ENCODE peak calls at places on chromosomes 16 and 17, in eight cellular contexts. One of them, this sample, is unnamed.

GRCh38 chr17:65739026-65739425 is 177.6 kb upstream of the AXIN2 start:
- DNase-seq in lower lobe of right lung: no peak
- DNase-seq in omental fat pad: no peak
- DNase-seq in WTC11: no peak
- DNase-seq in cardiac muscle cell: no peak
- DNase-seq in lung: no peak
- DNase-seq in ascending aorta: no peak
- DNase-seq in A673: no peak
- DNase-seq in this sample: no peak

GRCh38 chr17:19238167-19238505 is 970 bp downstream of the EPN2 start:
- DNase-seq in A673: peak; percentile 41
- DNase-seq in lung: peak; percentile 43
- DNase-seq in WTC11: peak; percentile 38
- DNase-seq in cardiac muscle cell: no peak
- DNase-seq in omental fat pad: peak; percentile 21
- DNase-seq in ascending aorta: no peak
- DNase-seq in lower lobe of right lung: peak; percentile 63
- DNase-seq in this sample: no peak

GRCh38 chr16:66103245-66103644 is 263.2 kb upstream of the CDH5 start:
- DNase-seq in A673: peak; percentile 53
- DNase-seq in ascending aorta: no peak
- DNase-seq in omental fat pad: no peak
- DNase-seq in lower lobe of right lung: no peak
- DNase-seq in WTC11: no peak
- DNase-seq in lung: no peak
- DNase-seq in cardiac muscle cell: peak; percentile 82
- DNase-seq in this sample: no peak

GRCh38 chr17:49209061-49209571 is 1.3 kb downstream of the GNGT2 start:
- DNase-seq in lower lobe of right lung: no peak
- DNase-seq in ascending aorta: no peak
- DNase-seq in WTC11: no peak
- DNase-seq in A673: no peak
- DNase-seq in omental fat pad: no peak
- DNase-seq in lung: no peak
- DNase-seq in cardiac muscle cell: no peak
- DNase-seq in this sample: no peak

GRCh38 chr17:563646-564045 is 151.0 kb downstream of the VPS53 start:
- DNase-seq in omental fat pad: no peak
- DNase-seq in cardiac muscle cell: no peak
- DNase-seq in lung: no peak
- DNase-seq in WTC11: no peak
- DNase-seq in A673: no peak
- DNase-seq in ascending aorta: no peak
- DNase-seq in lower lobe of right lung: no peak
- DNase-seq in this sample: no peak

GRCh38 chr17:32142857-32143524 is 689 bp downstream of the RHOT1 start:
- DNase-seq in omental fat pad: peak; percentile 44
- DNase-seq in ascending aorta: no peak
- DNase-seq in A673: peak; percentile 1
- DNase-seq in lung: peak; percentile 93
- DNase-seq in cardiac muscle cell: peak; percentile 71
- DNase-seq in WTC11: peak; percentile 74
- DNase-seq in lower lobe of right lung: peak; percentile 90
- DNase-seq in this sample: no peak

GRCh38 chr16:5972747-5973146 is 875.2 kb upstream of the EEF2KMT start:
- DNase-seq in WTC11: no peak
- DNase-seq in ascending aorta: no peak
- DNase-seq in lung: no peak
- DNase-seq in cardiac muscle cell: no peak
- DNase-seq in omental fat pad: no peak
- DNase-seq in lower lobe of right lung: no peak
- DNase-seq in A673: no peak
- DNase-seq in this sample: no peak

GRCh38 chr17:30091771-30092170 is 24.8 kb upstream of the NSRP1 start:
- DNase-seq in omental fat pad: no peak
- DNase-seq in lung: no peak
- DNase-seq in A673: peak; percentile 77
- DNase-seq in WTC11: no peak
- DNase-seq in lower lobe of right lung: no peak
- DNase-seq in ascending aorta: no peak
- DNase-seq in cardiac muscle cell: peak; percentile 80
- DNase-seq in this sample: peak; percentile 14

GRCh38 chr17:76772842-76773521 is 35.1 kb downstream of the MFSD11 start:
- DNase-seq in lower lobe of right lung: no peak
- DNase-seq in WTC11: no peak
- DNase-seq in lung: no peak
- DNase-seq in cardiac muscle cell: peak; percentile 68
- DNase-seq in ascending aorta: no peak
- DNase-seq in A673: peak; percentile 98
- DNase-seq in omental fat pad: no peak
- DNase-seq in this sample: no peak

GRCh38 chr16:2243031-2243528 is 6.8 kb downstream of the DNASE1L2 start:
- DNase-seq in lower lobe of right lung: no peak
- DNase-seq in lung: no peak
- DNase-seq in WTC11: peak; percentile 56
- DNase-seq in omental fat pad: no peak
- DNase-seq in A673: no peak
- DNase-seq in cardiac muscle cell: no peak
- DNase-seq in ascending aorta: no peak
- DNase-seq in this sample: no peak

GRCh38 chr16:10876799-10877341 is at the start of gene CIITA:
- DNase-seq in WTC11: no peak
- DNase-seq in cardiac muscle cell: peak; percentile 62
- DNase-seq in omental fat pad: peak; percentile 76
- DNase-seq in lower lobe of right lung: peak; percentile 88
- DNase-seq in lung: peak; percentile 74
- DNase-seq in ascending aorta: peak; percentile 72
- DNase-seq in A673: peak; percentile 33
- DNase-seq in this sample: no peak

GRCh38 chr17:40312893-40313659 is 4.1 kb downstream of the RARA start:
- DNase-seq in A673: no peak
- DNase-seq in cardiac muscle cell: no peak
- DNase-seq in WTC11: peak; percentile 6
- DNase-seq in lower lobe of right lung: no peak
- DNase-seq in lung: no peak
- DNase-seq in omental fat pad: peak; percentile 19
- DNase-seq in ascending aorta: no peak
- DNase-seq in this sample: no peak

GRCh38 chr17:8894189-8894611 is 26.7 kb upstream of the PIK3R6 start:
- DNase-seq in A673: no peak
- DNase-seq in omental fat pad: no peak
- DNase-seq in lung: no peak
- DNase-seq in ascending aorta: no peak
- DNase-seq in cardiac muscle cell: peak; percentile 6
- DNase-seq in lower lobe of right lung: no peak
- DNase-seq in WTC11: peak; percentile 29
- DNase-seq in this sample: no peak

GRCh38 chr16:85461814-85462404 is 151.2 kb upstream of the GSE1 start:
- DNase-seq in cardiac muscle cell: peak; percentile 61
- DNase-seq in omental fat pad: no peak
- DNase-seq in WTC11: peak; percentile 73
- DNase-seq in lung: peak; percentile 73
- DNase-seq in lower lobe of right lung: peak; percentile 75
- DNase-seq in A673: peak; percentile 73
- DNase-seq in ascending aorta: no peak
- DNase-seq in this sample: no peak

GRCh38 chr17:27081002-27081638 is 212.8 kb upstream of the WSB1 start:
- DNase-seq in lung: no peak
- DNase-seq in lower lobe of right lung: no peak
- DNase-seq in ascending aorta: no peak
- DNase-seq in A673: no peak
- DNase-seq in cardiac muscle cell: no peak
- DNase-seq in omental fat pad: no peak
- DNase-seq in WTC11: no peak
- DNase-seq in this sample: no peak

GRCh38 chr16:50697881-50698767 is 4.7 kb downstream of the NOD2 start:
- DNase-seq in cardiac muscle cell: peak; percentile 46
- DNase-seq in omental fat pad: no peak
- DNase-seq in A673: no peak
- DNase-seq in ascending aorta: no peak
- DNase-seq in lower lobe of right lung: no peak
- DNase-seq in WTC11: no peak
- DNase-seq in lung: no peak
- DNase-seq in this sample: no peak

GRCh38 chr16:30112197-30113030 is 923 bp downstream of the GDPD3 start:
- DNase-seq in lung: no peak
- DNase-seq in WTC11: peak; percentile 82
- DNase-seq in ascending aorta: no peak
- DNase-seq in A673: peak; percentile 77
- DNase-seq in cardiac muscle cell: peak; percentile 75
- DNase-seq in lower lobe of right lung: peak; percentile 72
- DNase-seq in omental fat pad: no peak
- DNase-seq in this sample: no peak

GRCh38 chr17:28033972-28034714 is 8.3 kb upstream of the NLK start:
- DNase-seq in omental fat pad: no peak
- DNase-seq in lung: no peak
- DNase-seq in ascending aorta: no peak
- DNase-seq in WTC11: no peak
- DNase-seq in cardiac muscle cell: peak; percentile 91
- DNase-seq in A673: peak; percentile 98
- DNase-seq in lower lobe of right lung: no peak
- DNase-seq in this sample: no peak

GRCh38 chr16:79816081-79816497 is 215.6 kb upstream of the MAF start:
- DNase-seq in WTC11: no peak
- DNase-seq in ascending aorta: no peak
- DNase-seq in lung: no peak
- DNase-seq in A673: no peak
- DNase-seq in omental fat pad: no peak
- DNase-seq in lower lobe of right lung: no peak
- DNase-seq in cardiac muscle cell: no peak
- DNase-seq in this sample: peak; percentile 55

GRCh38 chr16:57743458-57743857 is 7.9 kb downstream of the KATNB1 start:
- DNase-seq in lung: no peak
- DNase-seq in A673: no peak
- DNase-seq in WTC11: no peak
- DNase-seq in cardiac muscle cell: no peak
- DNase-seq in lower lobe of right lung: no peak
- DNase-seq in omental fat pad: no peak
- DNase-seq in ascending aorta: no peak
- DNase-seq in this sample: no peak
- TF ChIP-seq CTCF in lung: no peak
- TF ChIP-seq CTCF in A673: no peak
- TF ChIP-seq CTCF in WTC11: no peak
- TF ChIP-seq CTCF in cardiac muscle cell: no peak
- TF ChIP-seq CTCF in lower lobe of right lung: no peak
- TF ChIP-seq CTCF in omental fat pad: no peak
- TF ChIP-seq CTCF in ascending aorta: no peak
- TF ChIP-seq CTCF in this sample: no peak

GRCh38 chr16:64085291-64085690 is 1036.6 kb downstream of the CDH11 start:
- DNase-seq in ascending aorta: no peak
- DNase-seq in omental fat pad: no peak
- DNase-seq in WTC11: no peak
- DNase-seq in cardiac muscle cell: no peak
- DNase-seq in lung: no peak
- DNase-seq in lower lobe of right lung: no peak
- DNase-seq in A673: no peak
- DNase-seq in this sample: no peak

GRCh38 chr16:64088838-64089237 is 1033.0 kb downstream of the CDH11 start:
- DNase-seq in lower lobe of right lung: no peak
- DNase-seq in A673: no peak
- DNase-seq in ascending aorta: no peak
- DNase-seq in lung: no peak
- DNase-seq in cardiac muscle cell: no peak
- DNase-seq in WTC11: no peak
- DNase-seq in omental fat pad: no peak
- DNase-seq in this sample: no peak

GRCh38 chr16:64092284-64092683 is 1029.6 kb downstream of the CDH11 start:
- DNase-seq in A673: no peak
- DNase-seq in omental fat pad: no peak
- DNase-seq in lung: no peak
- DNase-seq in WTC11: no peak
- DNase-seq in ascending aorta: no peak
- DNase-seq in cardiac muscle cell: peak; percentile 54
- DNase-seq in lower lobe of right lung: no peak
- DNase-seq in this sample: no peak

GRCh38 chr16:64090327-64090726 is 1031.5 kb downstream of the CDH11 start:
- DNase-seq in lung: no peak
- DNase-seq in WTC11: no peak
- DNase-seq in A673: no peak
- DNase-seq in cardiac muscle cell: no peak
- DNase-seq in omental fat pad: no peak
- DNase-seq in ascending aorta: no peak
- DNase-seq in lower lobe of right lung: no peak
- DNase-seq in this sample: no peak

DNA sequence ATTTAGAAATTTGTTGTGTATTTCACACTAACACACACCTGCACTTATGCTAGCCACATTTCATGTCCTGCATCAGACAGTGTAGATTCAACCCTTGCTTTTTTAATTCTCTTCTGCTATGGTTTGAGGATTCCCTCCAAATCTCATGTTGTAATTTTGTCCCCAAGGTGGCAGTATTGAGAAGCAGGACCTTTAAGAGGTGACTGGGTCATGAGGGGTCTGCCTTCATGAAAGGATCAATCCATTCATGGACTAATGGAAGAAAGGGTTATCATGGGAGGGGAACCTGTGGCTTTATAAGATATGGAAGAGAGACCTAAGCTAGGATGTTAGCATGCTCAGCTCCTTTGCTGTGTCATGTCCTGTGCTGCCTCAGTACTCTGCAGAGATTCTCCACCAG is 1032.2 kb downstream of the CDH11 start:
- DNase-seq in lower lobe of right lung: no peak
- DNase-seq in cardiac muscle cell: peak; percentile 40
- DNase-seq in ascending aorta: no peak
- DNase-seq in A673: peak; percentile 59
- DNase-seq in omental fat pad: no peak
- DNase-seq in lung: no peak
- DNase-seq in WTC11: no peak
- DNase-seq in this sample: no peak
- TF ChIP-seq CTCF in lower lobe of right lung: peak; percentile 33
- TF ChIP-seq CTCF in cardiac muscle cell: peak; percentile 60
- TF ChIP-seq CTCF in ascending aorta: peak; percentile 52
- TF ChIP-seq CTCF in A673: peak; percentile 73
- TF ChIP-seq CTCF in omental fat pad: no peak
- TF ChIP-seq CTCF in lung: peak; percentile 10
- TF ChIP-seq CTCF in WTC11: peak; percentile 45
- TF ChIP-seq CTCF in this sample: peak; percentile 41

GRCh38 chr17:11996722-11997146 is 541 bp downstream of the ZNF18 start:
- DNase-seq in ascending aorta: no peak
- DNase-seq in lung: no peak
- DNase-seq in cardiac muscle cell: peak; percentile 37
- DNase-seq in omental fat pad: peak; percentile 28
- DNase-seq in lower lobe of right lung: no peak
- DNase-seq in A673: peak; percentile 68
- DNase-seq in WTC11: no peak
- DNase-seq in this sample: peak; percentile 92
- TF ChIP-seq CTCF in ascending aorta: peak; percentile 18
- TF ChIP-seq CTCF in lung: no peak
- TF ChIP-seq CTCF in cardiac muscle cell: no peak
- TF ChIP-seq CTCF in omental fat pad: no peak
- TF ChIP-seq CTCF in lower lobe of right lung: no peak
- TF ChIP-seq CTCF in A673: no peak
- TF ChIP-seq CTCF in WTC11: no peak
- TF ChIP-seq CTCF in this sample: peak; percentile 40

DNA sequence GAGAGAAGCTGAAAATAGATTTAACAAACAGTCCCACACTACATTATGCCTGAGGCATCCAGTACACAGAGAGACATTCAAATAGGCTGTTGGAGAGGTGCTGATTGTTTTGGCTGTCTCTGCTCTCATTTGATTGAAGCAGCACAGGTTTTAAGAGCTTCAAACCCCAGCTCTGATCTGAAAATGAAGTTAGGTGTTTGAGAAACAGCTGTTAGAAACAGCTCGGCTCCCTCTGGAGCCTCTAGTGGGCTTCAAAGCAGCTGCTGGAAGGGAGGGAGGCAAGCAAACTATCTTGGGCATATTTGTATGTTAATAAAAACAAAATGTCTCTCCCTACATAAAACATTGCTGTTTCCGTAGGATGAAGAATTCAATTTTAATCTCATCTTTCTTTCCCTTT is 607.3 kb upstream of the GOT2 start:
- DNase-seq in WTC11: no peak
- DNase-seq in lung: no peak
- DNase-seq in A673: no peak
- DNase-seq in cardiac muscle cell: no peak
- DNase-seq in omental fat pad: no peak
- DNase-seq in lower lobe of right lung: no peak
- DNase-seq in ascending aorta: no peak
- DNase-seq in this sample: no peak
- TF ChIP-seq CTCF in WTC11: no peak
- TF ChIP-seq CTCF in lung: no peak
- TF ChIP-seq CTCF in A673: no peak
- TF ChIP-seq CTCF in cardiac muscle cell: no peak
- TF ChIP-seq CTCF in omental fat pad: no peak
- TF ChIP-seq CTCF in lower lobe of right lung: no peak
- TF ChIP-seq CTCF in ascending aorta: no peak
- TF ChIP-seq CTCF in this sample: peak; percentile 6

This sample was measured in esophagus muscularis mucosa.